ENCODE peak calls at places on chromosome 1, in ten cellular contexts. A, E, V, G, H, U, M, K, F and N are unnamed samples.

GRCh38 chr1:89085781-89086180 is 20.8 kb upstream of the GBP1 start:
- DNase-seq in A (no peak), E (no peak), V (no peak), G (no peak), H (peak; percentile 22), U (no peak), M (peak; percentile 17), K (peak; percentile 40), F (no peak), N (no peak)

GRCh38 chr1:185570962-185571361 is 163.2 kb upstream of the HMCN1 start:
- DNase-seq in A (no peak), E (no peak), V (no peak), G (no peak), H (no peak), U (no peak), M (no peak), K (no peak), F (no peak), N (no peak)

GRCh38 chr1:53326598-53327182 is 1.2 kb downstream of the LRP8 start:
- DNase-seq in A (no peak), E (no peak), V (peak; percentile 54), G (peak; percentile 77), H (no peak), U (no peak), M (no peak), K (no peak), F (peak; percentile 56), N (no peak)

GRCh38 chr1:228986093-228986904 is 251.0 kb downstream of the RHOU start:
- DNase-seq in A (peak; percentile 56), E (peak; percentile 55), V (no peak), G (peak; percentile 47), H (no peak), U (peak; percentile 89), M (no peak), K (no peak), F (peak; percentile 79), N (peak; percentile 65)

GRCh38 chr1:162083273-162083672 is 13.8 kb downstream of the NOS1AP start:
- DNase-seq in A (no peak), E (no peak), V (no peak), G (no peak), H (no peak), U (no peak), M (no peak), K (no peak), F (no peak), N (no peak)

GRCh38 chr1:88204768-88205167 is 479.3 kb upstream of the PKN2 start:
- DNase-seq in A (no peak), E (no peak), V (no peak), G (no peak), H (no peak), U (no peak), M (no peak), K (no peak), F (no peak), N (no peak)

GRCh38 chr1:12406218-12407021 is 176.6 kb downstream of the VPS13D start:
- DNase-seq in A (no peak), E (peak; percentile 24), V (no peak), G (no peak), H (no peak), U (no peak), M (no peak), K (no peak), F (no peak), N (no peak)

GRCh38 chr1:8858888-8859706 is 19.4 kb downstream of the ENO1 start:
- DNase-seq in A (no peak), E (peak; percentile 59), V (no peak), G (peak; percentile 75), H (no peak), U (no peak), M (peak; percentile 59), K (no peak), F (no peak), N (no peak)

GRCh38 chr1:116376734-116377096 is 3.7 kb downstream of the ATP1A1 start:
- DNase-seq in A (no peak), E (no peak), V (no peak), G (no peak), H (no peak), U (no peak), M (no peak), K (no peak), F (no peak), N (no peak)
- H3K27ac ChIP-seq in A (peak overlapping the region; percentile 95), E (peak overlapping the region; percentile 94), V (peak overlapping the region; percentile 96), G (no peak overlapping the region), H (peak overlapping the region; percentile 86), U (peak overlapping the region; percentile 98), M (no peak overlapping the region), K (peak overlapping the region; percentile 72), F (peak overlapping the region; percentile 89), N (peak overlapping the region; percentile 98)

GRCh38 chr1:108593448-108593847 is 33.5 kb downstream of the EEIG2 start:
- DNase-seq in A (no peak), E (no peak), V (no peak), G (no peak), H (no peak), U (no peak), M (no peak), K (no peak), F (no peak), N (no peak)

GRCh38 chr1:108600504-108600903 is 40.6 kb downstream of the EEIG2 start:
- DNase-seq in A (no peak), E (no peak), V (no peak), G (no peak), H (no peak), U (no peak), M (no peak), K (no peak), F (no peak), N (no peak)

GRCh38 chr1:108595510-108595909 is 35.6 kb downstream of the EEIG2 start:
- DNase-seq in A (no peak), E (peak; percentile 17), V (no peak), G (no peak), H (no peak), U (no peak), M (no peak), K (no peak), F (no peak), N (no peak)

GRCh38 chr1:108598340-108598739 is 38.4 kb downstream of the EEIG2 start:
- DNase-seq in A (no peak), E (no peak), V (no peak), G (no peak), H (no peak), U (no peak), M (no peak), K (no peak), F (no peak), N (no peak)

GRCh38 chr1:108597041-108597440 is 37.1 kb downstream of the EEIG2 start:
- DNase-seq in A (no peak), E (no peak), V (no peak), G (no peak), H (no peak), U (no peak), M (no peak), K (no peak), F (no peak), N (no peak)
- H3K4me3 ChIP-seq in A (no peak overlapping the region), E (no peak overlapping the region), V (no peak overlapping the region), G (no peak overlapping the region), H (no peak overlapping the region), U (no peak overlapping the region), M (no peak overlapping the region), K (no peak overlapping the region), F (no peak overlapping the region), N (no peak overlapping the region)

GRCh38 chr1:234780112-234780511 is 170.1 kb upstream of the IRF2BP2 start:
- DNase-seq in A (no peak), E (no peak), V (no peak), G (no peak), H (no peak), U (no peak), M (peak; percentile 47), K (no peak), F (no peak), N (peak; percentile 72)

GRCh38 chr1:234782057-234782800 is 172.3 kb upstream of the IRF2BP2 start:
- DNase-seq in A (no peak), E (no peak), V (no peak), G (no peak), H (no peak), U (no peak), M (peak; percentile 93), K (no peak), F (no peak), N (peak; percentile 71)

GRCh38 chr1:234780531-234781162 is 170.7 kb upstream of the IRF2BP2 start:
- DNase-seq in A (no peak), E (no peak), V (no peak), G (peak; percentile 73), H (no peak), U (no peak), M (peak; percentile 39), K (no peak), F (peak; percentile 61), N (peak; percentile 77)

GRCh38 chr1:234782821-234783220 is 172.8 kb upstream of the IRF2BP2 start:
- DNase-seq in A (no peak), E (no peak), V (no peak), G (peak; percentile 72), H (no peak), U (no peak), M (peak; percentile 9), K (no peak), F (no peak), N (peak; percentile 65)

DNA sequence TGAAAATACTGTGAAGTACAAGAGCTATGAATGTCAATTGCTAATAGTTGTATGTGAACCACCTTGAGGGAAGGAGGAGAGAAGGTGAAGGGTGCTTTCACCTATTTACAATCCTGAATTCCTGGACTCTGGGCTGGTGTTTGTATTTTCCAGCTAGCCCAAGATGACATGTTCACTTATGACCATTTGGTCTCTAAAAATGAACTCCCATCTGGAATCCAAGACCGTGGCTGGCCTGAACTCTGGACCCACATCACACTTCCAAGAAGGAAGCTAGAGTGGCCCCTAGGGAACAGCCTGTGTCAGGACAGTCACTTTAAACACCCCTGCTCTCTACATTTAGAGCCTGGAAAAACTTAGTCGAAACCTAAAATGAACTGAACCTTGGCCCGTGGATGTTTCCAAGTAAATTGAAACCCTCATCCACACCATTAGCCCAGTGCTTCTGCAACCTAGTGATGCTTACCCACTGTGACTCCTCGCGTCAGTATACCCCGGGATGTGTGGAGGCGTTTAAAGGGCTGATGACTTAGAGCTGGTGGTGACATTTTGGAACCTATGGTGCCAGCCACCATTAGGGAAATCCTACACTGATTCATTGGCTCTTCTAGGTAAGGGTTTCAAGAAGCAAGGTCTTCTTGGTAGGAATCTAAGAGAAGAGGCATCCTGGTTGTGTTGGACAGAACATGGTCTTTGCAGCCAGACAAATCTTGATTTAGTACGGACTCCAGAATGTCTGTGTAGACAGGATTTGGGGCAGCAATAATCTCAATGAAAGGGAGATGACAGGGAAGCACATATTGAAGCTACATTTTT is 171.5 kb upstream of the IRF2BP2 start:
- DNase-seq in A (no peak), E (no peak), V (no peak), G (no peak), H (no peak), U (no peak), M (peak; percentile 66), K (no peak), F (no peak), N (peak; percentile 72)
- TF ChIP-seq CTCF in A (no peak), E (no peak), V (no peak), G (peak; percentile 72), H (no peak), U (no peak), M (peak; percentile 65), K (peak; percentile 13), F (peak; percentile 7), N (peak; percentile 3)

DNA sequence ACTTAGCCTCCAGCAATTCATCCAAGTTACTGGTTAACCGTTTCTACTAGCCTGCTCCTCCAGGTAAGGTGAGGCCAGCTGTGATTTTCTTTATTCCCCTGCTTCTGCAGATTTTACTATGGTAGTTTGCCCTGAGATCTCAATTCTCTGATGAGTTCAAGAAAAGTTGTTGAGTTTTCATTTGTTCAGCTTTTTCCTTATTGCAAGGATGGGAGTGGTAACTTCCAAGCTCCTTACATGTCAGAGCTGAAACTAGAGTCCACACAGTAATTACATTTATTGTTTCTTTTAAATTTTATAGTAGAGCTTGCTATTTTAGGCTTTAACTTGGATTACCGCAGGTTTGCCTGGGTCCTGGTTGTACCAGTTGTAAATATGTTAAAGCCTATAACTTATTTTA is 76.9 kb upstream of the ZRANB2 start:
- DNase-seq in A (no peak), E (no peak), V (no peak), G (no peak), H (no peak), U (no peak), M (no peak), K (no peak), F (no peak), N (no peak)
- H3K27ac ChIP-seq in A (no peak overlapping the region), E (no peak overlapping the region), V (peak overlapping the region; percentile 13), G (no peak overlapping the region), H (no peak overlapping the region), U (no peak overlapping the region), M (no peak overlapping the region), K (no peak overlapping the region), F (no peak overlapping the region), N (no peak overlapping the region)